ENCODE peak calls at places on chromosomes 4 and X, in five cellular contexts. One of them, this sample, is unnamed.

GRCh38 chr4:156303708-156304107 is 350.0 kb upstream of the CTSO start:
- DNase-seq in brain pericyte: no peak
- DNase-seq in naive thymus-derived CD4-positive, alpha-beta T cell: no peak
- DNase-seq in activated T-helper 1 cell treated with Interleukin-2 at 50 U/mL for 16 hours: no peak
- DNase-seq in IMR-90: no peak
- DNase-seq in this sample: no peak

GRCh38 chr4:152187693-152188092 is 348.2 kb downstream of the FBXW7 start:
- DNase-seq in brain pericyte: no peak
- DNase-seq in naive thymus-derived CD4-positive, alpha-beta T cell: no peak
- DNase-seq in activated T-helper 1 cell treated with Interleukin-2 at 50 U/mL for 16 hours: no peak
- DNase-seq in IMR-90: no peak
- DNase-seq in this sample: no peak

GRCh38 chrX:39311646-39312045 is 510.4 kb downstream of the MID1IP1 start:
- DNase-seq in brain pericyte: no peak
- DNase-seq in naive thymus-derived CD4-positive, alpha-beta T cell: peak; percentile 17
- DNase-seq in activated T-helper 1 cell treated with Interleukin-2 at 50 U/mL for 16 hours: no peak
- DNase-seq in IMR-90: no peak
- DNase-seq in this sample: no peak

GRCh38 chr4:178028481-178028880 is 586.2 kb upstream of the AGA start:
- DNase-seq in brain pericyte: no peak
- DNase-seq in naive thymus-derived CD4-positive, alpha-beta T cell: no peak
- DNase-seq in activated T-helper 1 cell treated with Interleukin-2 at 50 U/mL for 16 hours: no peak
- DNase-seq in IMR-90: no peak
- DNase-seq in this sample: no peak

GRCh38 chrX:42837092-42837726 is 59.2 kb upstream of the PPP1R2C start:
- DNase-seq in brain pericyte: no peak
- DNase-seq in naive thymus-derived CD4-positive, alpha-beta T cell: no peak
- DNase-seq in activated T-helper 1 cell treated with Interleukin-2 at 50 U/mL for 16 hours: no peak
- DNase-seq in IMR-90: no peak
- DNase-seq in this sample: no peak

GRCh38 chr4:165077034-165077578 is 23.4 kb downstream of the TRIM75 start:
- DNase-seq in brain pericyte: no peak
- DNase-seq in naive thymus-derived CD4-positive, alpha-beta T cell: no peak
- DNase-seq in activated T-helper 1 cell treated with Interleukin-2 at 50 U/mL for 16 hours: no peak
- DNase-seq in IMR-90: no peak
- DNase-seq in this sample: no peak

GRCh38 chrX:24259544-24260240 is 54.2 kb downstream of the SUPT20HL2 start:
- DNase-seq in brain pericyte: no peak
- DNase-seq in naive thymus-derived CD4-positive, alpha-beta T cell: peak; percentile 4
- DNase-seq in activated T-helper 1 cell treated with Interleukin-2 at 50 U/mL for 16 hours: no peak
- DNase-seq in IMR-90: peak; percentile 80
- DNase-seq in this sample: no peak

GRCh38 chr4:30614771-30615170 is 105.4 kb upstream of the PCDH7 start:
- DNase-seq in brain pericyte: no peak
- DNase-seq in naive thymus-derived CD4-positive, alpha-beta T cell: no peak
- DNase-seq in activated T-helper 1 cell treated with Interleukin-2 at 50 U/mL for 16 hours: no peak
- DNase-seq in IMR-90: no peak
- DNase-seq in this sample: no peak

GRCh38 chr4:36274158-36274557 is 7.3 kb upstream of the DTHD1 start:
- DNase-seq in brain pericyte: no peak
- DNase-seq in naive thymus-derived CD4-positive, alpha-beta T cell: no peak
- DNase-seq in activated T-helper 1 cell treated with Interleukin-2 at 50 U/mL for 16 hours: no peak
- DNase-seq in IMR-90: no peak
- DNase-seq in this sample: no peak

GRCh38 chrX:30308263-30309138 is 689 bp downstream of the NR0B1 start:
- DNase-seq in brain pericyte: no peak
- DNase-seq in naive thymus-derived CD4-positive, alpha-beta T cell: no peak
- DNase-seq in activated T-helper 1 cell treated with Interleukin-2 at 50 U/mL for 16 hours: no peak
- DNase-seq in IMR-90: no peak
- DNase-seq in this sample: peak; percentile 30

GRCh38 chr4:104860227-104861123 is 286.2 kb upstream of the TET2 start:
- DNase-seq in brain pericyte: peak; percentile 8
- DNase-seq in naive thymus-derived CD4-positive, alpha-beta T cell: peak; percentile 10
- DNase-seq in activated T-helper 1 cell treated with Interleukin-2 at 50 U/mL for 16 hours: no peak
- DNase-seq in IMR-90: peak; percentile 63
- DNase-seq in this sample: peak; percentile 69

GRCh38 chr4:75660491-75660890 is 12.7 kb downstream of the G3BP2 start:
- DNase-seq in brain pericyte: no peak
- DNase-seq in naive thymus-derived CD4-positive, alpha-beta T cell: no peak
- DNase-seq in activated T-helper 1 cell treated with Interleukin-2 at 50 U/mL for 16 hours: no peak
- DNase-seq in IMR-90: no peak
- DNase-seq in this sample: no peak

GRCh38 chr4:127604949-127605709 is 27.6 kb upstream of the INTU start:
- DNase-seq in brain pericyte: no peak
- DNase-seq in naive thymus-derived CD4-positive, alpha-beta T cell: no peak
- DNase-seq in activated T-helper 1 cell treated with Interleukin-2 at 50 U/mL for 16 hours: no peak
- DNase-seq in IMR-90: peak; percentile 48
- DNase-seq in this sample: no peak

GRCh38 chr4:185716008-185716976 is 95.7 kb downstream of the SORBS2 start:
- DNase-seq in brain pericyte: no peak
- DNase-seq in naive thymus-derived CD4-positive, alpha-beta T cell: no peak
- DNase-seq in activated T-helper 1 cell treated with Interleukin-2 at 50 U/mL for 16 hours: no peak
- DNase-seq in IMR-90: no peak
- DNase-seq in this sample: no peak

GRCh38 chr4:147994076-147994475 is 262.2 kb downstream of the ARHGAP10 start:
- DNase-seq in brain pericyte: no peak
- DNase-seq in naive thymus-derived CD4-positive, alpha-beta T cell: no peak
- DNase-seq in activated T-helper 1 cell treated with Interleukin-2 at 50 U/mL for 16 hours: no peak
- DNase-seq in IMR-90: peak; percentile 47
- DNase-seq in this sample: no peak

GRCh38 chr4:1746265-1746691 is 25.0 kb downstream of the TACC3 start:
- DNase-seq in brain pericyte: no peak
- DNase-seq in naive thymus-derived CD4-positive, alpha-beta T cell: peak; percentile 53
- DNase-seq in activated T-helper 1 cell treated with Interleukin-2 at 50 U/mL for 16 hours: peak; percentile 56
- DNase-seq in IMR-90: peak; percentile 45
- DNase-seq in this sample: peak; percentile 56

GRCh38 chrX:72624194-72624593 is 51.6 kb upstream of the HDAC8 start:
- DNase-seq in brain pericyte: no peak
- DNase-seq in naive thymus-derived CD4-positive, alpha-beta T cell: no peak
- DNase-seq in activated T-helper 1 cell treated with Interleukin-2 at 50 U/mL for 16 hours: no peak
- DNase-seq in IMR-90: no peak
- DNase-seq in this sample: no peak

GRCh38 chr4:184906480-184907097 is 80.8 kb upstream of the ACSL1 start:
- DNase-seq in brain pericyte: no peak
- DNase-seq in naive thymus-derived CD4-positive, alpha-beta T cell: no peak
- DNase-seq in activated T-helper 1 cell treated with Interleukin-2 at 50 U/mL for 16 hours: no peak
- DNase-seq in IMR-90: no peak
- DNase-seq in this sample: no peak

GRCh38 chrX:41332408-41332987 is 1.5 kb upstream of the DDX3X start:
- DNase-seq in brain pericyte: no peak
- DNase-seq in naive thymus-derived CD4-positive, alpha-beta T cell: no peak
- DNase-seq in activated T-helper 1 cell treated with Interleukin-2 at 50 U/mL for 16 hours: no peak
- DNase-seq in IMR-90: peak; percentile 44
- DNase-seq in this sample: peak; percentile 4

GRCh38 chr4:8580321-8581093 is at the start of gene GPR78:
- DNase-seq in brain pericyte: no peak
- DNase-seq in naive thymus-derived CD4-positive, alpha-beta T cell: no peak
- DNase-seq in activated T-helper 1 cell treated with Interleukin-2 at 50 U/mL for 16 hours: no peak
- DNase-seq in IMR-90: peak; percentile 49
- DNase-seq in this sample: no peak

GRCh38 chr4:74934016-74934821 is 1.3 kb downstream of the PARM1 start:
- DNase-seq in brain pericyte: no peak
- DNase-seq in naive thymus-derived CD4-positive, alpha-beta T cell: no peak
- DNase-seq in activated T-helper 1 cell treated with Interleukin-2 at 50 U/mL for 16 hours: no peak
- DNase-seq in IMR-90: peak; percentile 14
- DNase-seq in this sample: no peak

This sample was measured in T-helper 2 cell.